ENCODE peak calls at places on chromosomes 7 and 10, in seven cellular contexts. One of them, this sample, is unnamed.

GRCh38 chr7:133724694-133725093 is 402.4 kb upstream of the LRGUK start:
- DNase-seq in central memory CD4-positive, alpha-beta T cell: no peak
- DNase-seq in substantia nigra: no peak
- DNase-seq in hippocampal formation: no peak
- DNase-seq in Ammon's horn: no peak
- DNase-seq in GM06990: no peak
- DNase-seq in OCI-LY7: no peak
- DNase-seq in this sample: no peak

GRCh38 chr7:1940402-1940786 is 270.3 kb downstream of the ELFN1 start:
- DNase-seq in central memory CD4-positive, alpha-beta T cell: peak; percentile 97
- DNase-seq in substantia nigra: no peak
- DNase-seq in hippocampal formation: no peak
- DNase-seq in Ammon's horn: peak; percentile 51
- DNase-seq in GM06990: peak; percentile 84
- DNase-seq in OCI-LY7: peak; percentile 80
- DNase-seq in this sample: peak; percentile 78

GRCh38 chr7:133180717-133181116 is 72.2 kb upstream of the EXOC4 start:
- DNase-seq in central memory CD4-positive, alpha-beta T cell: no peak
- DNase-seq in substantia nigra: no peak
- DNase-seq in hippocampal formation: no peak
- DNase-seq in Ammon's horn: no peak
- DNase-seq in GM06990: no peak
- DNase-seq in OCI-LY7: no peak
- DNase-seq in this sample: no peak

GRCh38 chr7:128993419-128993818 is 55.7 kb downstream of the IRF5 start:
- DNase-seq in central memory CD4-positive, alpha-beta T cell: no peak
- DNase-seq in substantia nigra: no peak
- DNase-seq in hippocampal formation: no peak
- DNase-seq in Ammon's horn: no peak
- DNase-seq in GM06990: no peak
- DNase-seq in OCI-LY7: no peak
- DNase-seq in this sample: no peak

GRCh38 chr10:77692782-77693181 is 55.2 kb upstream of the KCNMA1 start:
- DNase-seq in central memory CD4-positive, alpha-beta T cell: no peak
- DNase-seq in substantia nigra: no peak
- DNase-seq in hippocampal formation: no peak
- DNase-seq in Ammon's horn: no peak
- DNase-seq in GM06990: no peak
- DNase-seq in OCI-LY7: no peak
- DNase-seq in this sample: no peak

GRCh38 chr7:21869785-21870402 is 75.8 kb downstream of the CDCA7L start:
- DNase-seq in central memory CD4-positive, alpha-beta T cell: no peak
- DNase-seq in substantia nigra: no peak
- DNase-seq in hippocampal formation: no peak
- DNase-seq in Ammon's horn: no peak
- DNase-seq in GM06990: no peak
- DNase-seq in OCI-LY7: no peak
- DNase-seq in this sample: no peak

GRCh38 chr10:101879456-101880189 is 36.0 kb upstream of the KCNIP2 start:
- DNase-seq in central memory CD4-positive, alpha-beta T cell: no peak
- DNase-seq in substantia nigra: peak; percentile 29
- DNase-seq in hippocampal formation: peak; percentile 38
- DNase-seq in Ammon's horn: peak; percentile 70
- DNase-seq in GM06990: no peak
- DNase-seq in OCI-LY7: no peak
- DNase-seq in this sample: no peak

GRCh38 chr7:103765891-103766290 is 223.6 kb downstream of the RELN start:
- DNase-seq in central memory CD4-positive, alpha-beta T cell: no peak
- DNase-seq in substantia nigra: no peak
- DNase-seq in hippocampal formation: no peak
- DNase-seq in Ammon's horn: no peak
- DNase-seq in GM06990: no peak
- DNase-seq in OCI-LY7: no peak
- DNase-seq in this sample: no peak

GRCh38 chr7:115352375-115352774 is 430.5 kb downstream of the MDFIC start:
- DNase-seq in central memory CD4-positive, alpha-beta T cell: no peak
- DNase-seq in substantia nigra: no peak
- DNase-seq in hippocampal formation: no peak
- DNase-seq in Ammon's horn: no peak
- DNase-seq in GM06990: no peak
- DNase-seq in OCI-LY7: no peak
- DNase-seq in this sample: no peak

GRCh38 chr10:96721207-96721572 is 876 bp upstream of the PIK3AP1 start:
- DNase-seq in central memory CD4-positive, alpha-beta T cell: no peak
- DNase-seq in substantia nigra: no peak
- DNase-seq in hippocampal formation: no peak
- DNase-seq in Ammon's horn: no peak
- DNase-seq in GM06990: no peak
- DNase-seq in OCI-LY7: no peak
- DNase-seq in this sample: no peak

GRCh38 chr10:58479016-58479415 is 33.7 kb upstream of the BICC1 start:
- DNase-seq in central memory CD4-positive, alpha-beta T cell: no peak
- DNase-seq in substantia nigra: no peak
- DNase-seq in hippocampal formation: no peak
- DNase-seq in Ammon's horn: no peak
- DNase-seq in GM06990: no peak
- DNase-seq in OCI-LY7: no peak
- DNase-seq in this sample: no peak

GRCh38 chr10:72133517-72133916 is 45.2 kb upstream of the SPOCK2 start:
- DNase-seq in central memory CD4-positive, alpha-beta T cell: no peak
- DNase-seq in substantia nigra: no peak
- DNase-seq in hippocampal formation: no peak
- DNase-seq in Ammon's horn: peak; percentile 48
- DNase-seq in GM06990: peak; percentile 72
- DNase-seq in OCI-LY7: no peak
- DNase-seq in this sample: peak; percentile 69

GRCh38 chr10:72545511-72545910 is 80.4 kb downstream of the MICU1 start:
- DNase-seq in central memory CD4-positive, alpha-beta T cell: no peak
- DNase-seq in substantia nigra: no peak
- DNase-seq in hippocampal formation: no peak
- DNase-seq in Ammon's horn: no peak
- DNase-seq in GM06990: no peak
- DNase-seq in OCI-LY7: no peak
- DNase-seq in this sample: no peak

GRCh38 chr7:158802535-158803199 is 26.6 kb downstream of the ESYT2 start:
- DNase-seq in central memory CD4-positive, alpha-beta T cell: no peak
- DNase-seq in substantia nigra: no peak
- DNase-seq in hippocampal formation: no peak
- DNase-seq in Ammon's horn: no peak
- DNase-seq in GM06990: no peak
- DNase-seq in OCI-LY7: no peak
- DNase-seq in this sample: no peak

GRCh38 chr7:2037301-2037804 is 195.4 kb downstream of the MAD1L1 start:
- DNase-seq in central memory CD4-positive, alpha-beta T cell: peak; percentile 17
- DNase-seq in substantia nigra: no peak
- DNase-seq in hippocampal formation: no peak
- DNase-seq in Ammon's horn: no peak
- DNase-seq in GM06990: no peak
- DNase-seq in OCI-LY7: no peak
- DNase-seq in this sample: no peak

This sample was measured in GM18507.